ENCODE peak calls at places on chromosomes 16 and 17, in five cellular contexts. P is HepG2, Z is K562, F is H1, S is GM12878. H is an unnamed sample.

GRCh38 chr17:2371183-2372130 is 29.4 kb downstream of the MNT start:
- DNase-seq in P (no peak), Z (no peak), F (no peak), S (no peak), H (no peak)

GRCh38 chr16:13063457-13063856 is 162.1 kb downstream of the SHISA9 start:
- DNase-seq in P (no peak), Z (no peak), F (no peak), S (no peak), H (no peak)

GRCh38 chr17:61635913-61636432 is 45.0 kb upstream of the NACA2 start:
- DNase-seq in P (peak; percentile 62), Z (peak; percentile 16), F (no peak), S (peak; percentile 35), H (peak; percentile 65)

GRCh38 chr16:3573146-3573815 is 3.9 kb downstream of the NLRC3 start:
- DNase-seq in P (no peak), Z (no peak), F (no peak), S (no peak), H (no peak)

GRCh38 chr16:81480856-81481821 is 36.5 kb downstream of the CMIP start:
- DNase-seq in P (peak; percentile 94), Z (peak; percentile 83), F (no peak), S (peak; percentile 97), H (no peak)

GRCh38 chr16:20383106-20384029 is 21.2 kb downstream of the PDILT start:
- DNase-seq in P (peak; percentile 84), Z (peak; percentile 71), F (peak; percentile 67), S (no peak), H (peak; percentile 71)

GRCh38 chr17:48102700-48103378 is 1.6 kb upstream of the CBX1 start:
- DNase-seq in P (peak; percentile 30), Z (no peak), F (no peak), S (no peak), H (no peak)

GRCh38 chr16:88747588-88748301 is 37.3 kb downstream of the PIEZO1 start:
- DNase-seq in P (peak; percentile 66), Z (peak; percentile 88), F (peak; percentile 46), S (no peak), H (peak; percentile 67)

GRCh38 chr17:74402070-74402469 is 29.8 kb upstream of the GPRC5C start:
- DNase-seq in P (no peak), Z (no peak), F (no peak), S (no peak), H (no peak)

GRCh38 chr17:61494325-61495160 is 42.3 kb downstream of the TBX4 start:
- DNase-seq in P (peak; percentile 77), Z (no peak), F (no peak), S (no peak), H (no peak)

GRCh38 chr17:66016231-66016630 is 175.7 kb downstream of the CEP112 start:
- DNase-seq in P (no peak), Z (no peak), F (no peak), S (no peak), H (no peak)

GRCh38 chr16:69772560-69773254 is 10.6 kb downstream of the WWP2 start:
- DNase-seq in P (no peak), Z (no peak), F (no peak), S (no peak), H (no peak)

GRCh38 chr17:8791910-8792270 is 7.3 kb downstream of the MFSD6L start:
- DNase-seq in P (no peak), Z (no peak), F (no peak), S (no peak), H (peak; percentile 19)

GRCh38 chr16:57472665-57473060 is 10.2 kb downstream of the POLR2C start:
- DNase-seq in P (no peak), Z (no peak), F (no peak), S (no peak), H (no peak)

GRCh38 chr17:17056167-17056562 is 13.9 kb downstream of the MPRIP start:
- DNase-seq in P (no peak), Z (no peak), F (no peak), S (no peak), H (no peak)

GRCh38 chr16:22300427-22301071 is 3.3 kb downstream of the POLR3E start:
- DNase-seq in P (peak; percentile 58), Z (peak; percentile 40), F (no peak), S (no peak), H (no peak)

GRCh38 chr16:67249178-67249759 is 490 bp downstream of the SLC9A5 start:
- DNase-seq in P (no peak), Z (no peak), F (no peak), S (no peak), H (no peak)

GRCh38 chr16:84829168-84829965 is 9.6 kb downstream of the CRISPLD2 start:
- DNase-seq in P (no peak), Z (no peak), F (no peak), S (no peak), H (no peak)

GRCh38 chr16:57736419-57737281 is 1.1 kb downstream of the KATNB1 start:
- DNase-seq in P (peak; percentile 86), Z (peak; percentile 55), F (no peak), S (no peak), H (no peak)

GRCh38 chr16:383326-384020 is 1.7 kb upstream of the PGAP6 start:
- DNase-seq in P (no peak), Z (no peak), F (peak; percentile 79), S (peak; percentile 50), H (peak; percentile 59)

GRCh38 chr16:84461504-84462295 is 42.8 kb downstream of the MEAK7 start:
- DNase-seq in P (no peak), Z (no peak), F (no peak), S (no peak), H (no peak)

GRCh38 chr16:49757744-49758069 is 98.2 kb downstream of the ZNF423 start:
- DNase-seq in P (no peak), Z (no peak), F (no peak), S (no peak), H (no peak)

GRCh38 chr16:49755716-49756115 is 100.2 kb downstream of the ZNF423 start:
- DNase-seq in P (no peak), Z (no peak), F (no peak), S (no peak), H (no peak)

GRCh38 chr16:49755291-49755611 is 100.7 kb downstream of the ZNF423 start:
- DNase-seq in P (no peak), Z (peak; percentile 30), F (no peak), S (no peak), H (peak; percentile 10)

GRCh38 chr16:49754495-49755290 is 101.2 kb downstream of the ZNF423 start:
- DNase-seq in P (no peak), Z (no peak), F (peak; percentile 72), S (no peak), H (no peak)

GRCh38 chr16:49756971-49757743 is 98.8 kb downstream of the ZNF423 start:
- DNase-seq in P (no peak), Z (no peak), F (no peak), S (no peak), H (no peak)
- TF ChIP-seq ZNF274 in P (no peak), Z (no peak), F (no peak), S (no peak), H (no peak)

DNA sequence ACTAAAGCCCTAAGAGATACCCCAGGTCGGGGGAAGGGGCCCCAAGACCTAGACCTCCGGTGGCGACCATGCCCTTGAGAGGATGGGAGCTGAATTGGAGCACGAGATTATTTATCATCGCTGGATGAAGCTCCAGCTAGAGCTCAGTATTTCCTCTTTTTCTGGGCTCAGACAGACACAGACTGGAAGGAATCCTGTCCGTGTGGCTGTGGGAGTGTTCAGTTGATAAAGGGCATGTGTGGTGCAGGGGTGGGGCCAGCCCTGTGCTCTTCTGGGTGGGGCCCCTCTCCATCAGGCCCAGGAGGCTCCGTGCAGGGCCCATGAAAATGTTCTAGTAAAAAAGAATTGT is 6.3 kb upstream of the CBX4 start:
- DNase-seq in P (peak; percentile 50), Z (peak; percentile 88), F (no peak), S (no peak), H (no peak)
- TF ChIP-seq POLR2A in P (no peak), Z (no peak), F (no peak), S (no peak), H (no peak)

GRCh38 chr16:30112197-30113030 is 923 bp downstream of the GDPD3 start:
- DNase-seq in P (peak; percentile 83), Z (peak; percentile 78), F (no peak), S (no peak), H (no peak)
- TF ChIP-seq ZNF274 in P (peak; percentile 88), Z (no peak), F (no peak), S (no peak), H (no peak)

DNA sequence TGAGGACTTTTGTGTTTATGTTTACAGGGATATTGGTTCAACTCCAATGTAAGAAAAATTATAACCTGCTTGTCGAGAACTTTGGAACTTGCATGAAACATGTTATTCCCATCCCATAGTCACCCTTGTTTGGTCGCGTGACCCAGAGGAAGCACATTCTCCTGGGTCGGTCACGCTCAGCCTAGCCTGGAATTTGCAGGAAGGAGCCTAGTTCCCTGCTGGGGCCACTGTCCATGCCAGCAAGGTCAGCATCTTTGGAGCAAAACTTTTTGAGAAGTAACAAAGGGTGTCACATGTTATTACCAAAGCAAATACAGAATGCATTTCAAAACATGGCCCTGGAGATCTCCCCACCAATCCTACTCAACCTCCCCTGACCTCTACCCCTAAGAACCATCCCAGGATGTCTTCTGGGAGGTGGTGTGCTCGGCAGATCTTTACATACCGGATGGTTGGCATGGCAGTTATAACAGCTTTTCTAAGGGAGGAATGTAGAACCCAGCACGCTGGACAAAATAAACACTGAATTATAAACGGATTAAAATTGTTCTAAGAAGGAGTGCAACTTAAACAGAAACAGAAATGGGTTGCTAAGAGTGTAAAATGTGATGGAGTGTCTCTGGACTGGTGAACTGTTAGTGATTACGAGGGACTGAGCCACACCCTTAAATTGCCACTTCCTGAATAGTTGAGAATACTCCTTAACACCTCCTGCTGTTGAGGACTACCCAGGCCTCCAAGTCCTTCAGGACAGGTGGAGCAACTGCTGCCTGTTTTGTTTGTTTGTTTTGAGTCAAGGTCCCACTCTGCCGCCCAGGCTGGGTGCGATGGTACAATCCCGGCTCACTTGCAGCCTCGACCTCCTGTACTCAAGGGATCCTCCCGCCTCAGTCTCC is 26.0 kb upstream of the IRF8 start:
- DNase-seq in P (no peak), Z (no peak), F (no peak), S (no peak), H (no peak)
- TF ChIP-seq POLR2A in P (no peak), Z (no peak), F (no peak), S (no peak), H (no peak)

DNA sequence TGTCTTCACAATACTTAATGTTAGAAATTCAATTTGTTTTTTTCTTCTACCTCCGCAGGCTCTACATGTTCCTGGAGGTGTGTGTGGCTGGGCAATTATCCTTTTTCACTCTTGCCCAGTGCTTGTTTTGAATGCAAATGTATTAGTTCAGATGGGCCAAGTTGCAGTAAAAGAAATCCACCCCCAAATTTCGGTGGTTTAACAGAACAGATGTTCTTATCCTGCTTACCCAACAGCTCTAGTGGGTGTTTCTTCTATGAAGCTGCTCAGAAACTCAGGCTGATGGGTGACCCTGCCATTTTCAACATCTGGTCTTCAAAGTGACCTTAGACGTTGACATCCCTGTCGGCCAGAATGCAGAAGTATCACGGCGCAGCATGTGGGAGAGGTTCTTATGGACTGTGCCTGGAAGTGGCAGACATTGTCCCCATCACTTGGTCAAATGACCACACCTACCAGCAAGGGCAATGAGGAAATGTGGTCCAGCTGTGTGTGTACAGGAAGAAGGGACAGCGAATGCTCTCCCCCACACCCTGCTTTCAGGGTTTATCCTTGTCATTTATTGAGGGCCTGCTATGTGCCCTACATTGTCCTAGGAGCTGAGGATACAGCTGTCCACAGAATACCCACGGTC is 157.3 kb downstream of the CDH13 start:
- DNase-seq in P (no peak), Z (no peak), F (no peak), S (no peak), H (no peak)
- TF ChIP-seq ZNF274 in P (no peak), Z (no peak), F (no peak), S (no peak), H (no peak)